ENCODE peak calls at places on chromosomes 4 and X, in five cellular contexts. N is stomach, R is psoas muscle, S is upper lobe of left lung, Y is body of pancreas. M is an unnamed sample. For H3K27me3, the result is how much of the 10 kb centered on the place peaks cover.

GRCh38 chrX:21972721-21973120 is 32.2 kb downstream of the SMS start:
- DNase-seq in R (no peak), Y (no peak), S (no peak), N (no peak), M (no peak)

GRCh38 chr4:31592293-31592692 is 872.1 kb downstream of the PCDH7 start:
- DNase-seq in R (no peak), S (no peak), N (no peak), Y (no peak), M (no peak)

GRCh38 chrX:135521405-135522131 is 1.1 kb downstream of the INTS6L start:
- DNase-seq in N (peak), Y (peak), R (peak), S (peak), M (peak)

GRCh38 chr4:172202480-172203076 is 389.4 kb downstream of the GALNTL6 start:
- DNase-seq in S (no peak), R (no peak), Y (no peak), N (no peak), M (peak)

GRCh38 chr4:19227701-19228100 is 1024.0 kb upstream of the SLIT2 start:
- DNase-seq in R (no peak), S (no peak), Y (no peak), N (no peak), M (no peak)

GRCh38 chr4:93791570-93792195 is 36.9 kb upstream of the ATOH1 start:
- DNase-seq in S (no peak), Y (peak), R (peak), N (peak), M (no peak)

GRCh38 chr4:118759481-118759880 is 74.3 kb downstream of the METTL14 start:
- DNase-seq in S (no peak), R (no peak), N (no peak), Y (no peak), M (no peak)

GRCh38 chr4:103892616-103893015 is 172.8 kb upstream of the TACR3 start:
- DNase-seq in N (no peak), Y (no peak), S (no peak), R (no peak), M (no peak)

GRCh38 chr4:80073362-80074008 is 456 bp upstream of the ANTXR2 start:
- DNase-seq in R (no peak), S (no peak), Y (no peak), N (no peak), M (no peak)

GRCh38 chr4:161894493-161895167 is 269.2 kb downstream of the FSTL5 start:
- DNase-seq in S (no peak), N (no peak), R (no peak), Y (no peak), M (no peak)

GRCh38 chr4:3136454-3136853 is 62.0 kb downstream of the HTT start:
- DNase-seq in R (no peak), S (no peak), N (no peak), Y (no peak), M (no peak)

GRCh38 chr4:112523764-112524505 is 8.0 kb upstream of the NEUROG2 start:
- DNase-seq in N (peak), R (peak), Y (peak), S (peak), M (no peak)

GRCh38 chr4:24781999-24782745 is 13.2 kb upstream of the SOD3 start:
- DNase-seq in S (no peak), R (no peak), Y (no peak), N (no peak), M (no peak)

GRCh38 chr4:145308598-145308997 is 128.2 kb upstream of the OTUD4 start:
- DNase-seq in S (no peak), Y (no peak), N (no peak), R (no peak), M (no peak)

GRCh38 chr4:15906024-15906443 is 32.5 kb downstream of the FGFBP1 start:
- DNase-seq in N (peak), Y (peak), S (peak), R (no peak), M (no peak)

GRCh38 chrX:9037296-9037695 is 3.4 kb upstream of the FAM9B start:
- DNase-seq in S (no peak), R (no peak), N (no peak), Y (no peak), M (no peak)

GRCh38 chr4:99028187-99028586 is 32.7 kb downstream of the METAP1 start:
- DNase-seq in N (no peak), Y (no peak), S (no peak), R (no peak), M (peak)

GRCh38 chrX:10296581-10296980 is 139.8 kb downstream of the CLCN4 start:
- DNase-seq in S (no peak), R (no peak), Y (no peak), N (no peak), M (peak)

GRCh38 chr4:6916587-6917444 is 7.2 kb downstream of the TBC1D14 start:
- DNase-seq in R (no peak), N (peak), Y (no peak), S (no peak), M (no peak)

GRCh38 chr4:26183017-26183416 is 137.8 kb upstream of the RBPJ start:
- DNase-seq in S (no peak), R (no peak), Y (no peak), N (no peak), M (no peak)

GRCh38 chrX:20116575-20117240 is at the start of gene MAP7D2:
- DNase-seq in Y (no peak), N (no peak), R (no peak), S (peak), M (no peak)

GRCh38 chrX:140948827-140949226 is 53.6 kb upstream of the SPANXB1 start:
- DNase-seq in R (no peak), S (no peak), Y (no peak), N (no peak), M (no peak)

GRCh38 chrX:107894038-107894437 is 68.4 kb downstream of the MID2 start:
- DNase-seq in R (no peak), S (no peak), N (no peak), Y (no peak), M (no peak)

GRCh38 chr4:23929248-23929647 is 39.4 kb upstream of the PPARGC1A start:
- DNase-seq in Y (no peak), N (no peak), S (no peak), R (no peak), M (no peak)

GRCh38 chr4:8858188-8858924 is 13.3 kb downstream of the HMX1 start:
- DNase-seq in Y (no peak), S (no peak), N (no peak), R (no peak), M (no peak)

GRCh38 chr4:183354213-183354612 is 32.0 kb upstream of the CLDN24 start:
- DNase-seq in S (no peak), N (no peak), R (no peak), Y (no peak), M (no peak)

GRCh38 chr4:3702551-3703221 is 63.5 kb upstream of the ADRA2C start:
- DNase-seq in R (no peak), N (no peak), Y (no peak), S (peak), M (no peak)

GRCh38 chr4:61408163-61408562 is 208.0 kb downstream of the ADGRL3 start:
- DNase-seq in S (no peak), Y (no peak), R (no peak), N (no peak), M (no peak)

GRCh38 chr4:121233982-121234381 is 69.9 kb upstream of the TNIP3 start:
- DNase-seq in N (no peak), R (no peak), S (no peak), Y (no peak), M (no peak)

GRCh38 chr4:3371581-3372001 is 70.2 kb upstream of the HGFAC start:
- DNase-seq in N (no peak), R (no peak), Y (no peak), S (peak), M (no peak)

GRCh38 chr4:113996599-113997177 is 17.2 kb upstream of the ARSJ start:
- DNase-seq in R (no peak), Y (no peak), S (no peak), N (no peak), M (no peak)

GRCh38 chr4:128351502-128351901 is 63.9 kb upstream of the PGRMC2 start:
- DNase-seq in N (no peak), R (no peak), S (no peak), Y (no peak), M (no peak)

GRCh38 chr4:168739851-168740250 is 243.0 kb downstream of the PALLD start:
- DNase-seq in Y (no peak), N (no peak), S (no peak), R (no peak), M (no peak)

GRCh38 chr4:142435599-142436235 is 410.4 kb downstream of the INPP4B start:
- DNase-seq in S (no peak), Y (peak), R (no peak), N (no peak), M (no peak)

GRCh38 chr4:73139991-73140390 is 70.5 kb upstream of the COX18 start:
- DNase-seq in N (no peak), S (no peak), R (no peak), Y (no peak), M (no peak)

GRCh38 chrX:118644378-118644777 is 83.0 kb upstream of the IL13RA1 start:
- DNase-seq in Y (no peak), N (no peak), R (no peak), S (no peak), M (no peak)

GRCh38 chrX:56783450-56783831 is 54.4 kb downstream of the NBDY start:
- DNase-seq in N (peak), S (no peak), Y (peak), R (peak), M (no peak)

GRCh38 chr4:56817840-56818491 is 3.5 kb downstream of the SPINK2 start:
- DNase-seq in Y (no peak), N (no peak), S (no peak), R (no peak), M (no peak)

GRCh38 chr4:1415681-1415981 is 9.4 kb upstream of the NKX1-1 start:
- DNase-seq in N (no peak), R (no peak), S (no peak), Y (no peak), M (no peak)
- H3K27me3 ChIP-seq in N (half or more), R (half or more), S (under half), Y (under half), M (under half)

GRCh38 chr4:157170321-157170720 is 50.2 kb upstream of the GRIA2 start:
- DNase-seq in N (no peak), Y (no peak), R (no peak), S (no peak), M (no peak)

DNA sequence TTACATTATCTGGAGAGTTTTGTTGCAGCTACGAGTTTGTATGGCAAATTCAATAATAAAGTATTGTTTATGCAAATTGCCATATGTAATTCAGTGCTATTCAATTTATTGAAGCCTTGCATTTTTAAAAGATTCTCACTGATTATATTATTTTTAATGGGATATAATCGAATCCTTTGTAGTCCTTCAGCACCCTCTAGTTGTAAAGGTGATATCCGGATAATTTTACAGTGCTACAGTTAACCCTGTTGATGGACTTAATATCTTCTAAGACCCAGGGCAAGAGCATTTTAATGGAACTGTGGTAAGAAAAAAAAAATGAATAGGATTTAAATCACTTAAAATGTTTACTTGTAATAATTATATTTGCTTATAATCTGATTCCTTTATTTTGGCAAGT is 48.5 kb upstream of the GRIA2 start:
- DNase-seq in S (no peak), R (no peak), N (no peak), Y (no peak), M (no peak)
- TF ChIP-seq CTCF in S (no peak), R (no peak), N (no peak), Y (no peak), M (no peak)

DNA sequence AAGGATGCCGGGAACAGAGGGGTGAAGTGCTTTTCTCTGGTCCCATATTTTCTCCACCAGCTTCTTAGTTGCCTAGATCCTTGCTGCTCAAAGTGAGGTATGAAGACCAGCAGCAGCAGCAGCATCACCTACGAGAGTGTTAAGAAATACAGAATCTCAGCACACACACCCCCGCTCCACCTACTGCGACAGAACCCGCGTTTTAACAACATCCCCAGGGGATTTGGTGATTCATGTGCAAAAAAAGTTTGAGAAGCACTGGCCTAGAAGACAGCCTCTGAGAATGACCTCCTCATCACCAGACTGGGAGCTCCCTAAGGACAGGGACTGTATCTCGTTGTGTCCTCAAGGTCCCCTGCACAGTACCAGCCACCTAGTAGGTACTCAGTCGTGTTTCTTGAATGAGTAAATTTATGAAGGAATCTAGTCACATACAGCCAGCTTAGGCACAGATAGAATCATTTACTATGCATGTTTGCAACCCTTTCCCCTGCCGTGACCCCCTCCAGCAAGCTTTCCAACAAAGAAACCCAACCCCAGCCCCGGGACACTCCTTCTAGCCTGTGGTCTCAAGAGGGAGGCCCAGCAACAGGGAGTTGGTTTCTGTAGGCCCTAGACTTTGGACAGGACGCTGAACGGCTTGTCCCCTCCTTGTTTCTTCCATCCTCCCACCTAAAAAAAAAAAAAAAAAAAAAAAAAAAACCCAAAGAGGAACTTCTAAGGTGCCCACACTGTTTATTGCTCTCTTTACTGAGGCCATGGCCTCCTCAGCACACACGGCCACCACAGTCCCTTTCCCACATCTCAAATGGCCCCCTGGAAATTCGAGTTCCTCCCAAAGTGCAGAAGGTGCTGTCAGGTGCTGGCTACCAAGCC is 21.4 kb downstream of the RTL5 start:
- DNase-seq in N (no peak), S (no peak), R (no peak), Y (no peak), M (no peak)
- H3K27me3 ChIP-seq in N (under half), S (under half), R (under half), Y (under half), M (under half)

GRCh38 chrX:38327775-38328081 is 419 bp upstream of the RPGR start:
- DNase-seq in S (no peak), N (no peak), R (no peak), Y (no peak), M (no peak)
- TF ChIP-seq CTCF in S (no peak), N (no peak), R (no peak), Y (no peak), M (no peak)

M was measured in BJ.